ENCODE peak calls at places on chromosomes 5 and 9, in six cellular contexts. F is ELF-1; U is NCI-H1417 treated with DMSO at 0.1 percent for 48 hours; D is LoVo; P is amniotic epithelial cell; L is activated CD8-positive, alpha-beta memory T cell treated with anti-CD3 and anti-CD28 coated beads, Interleukin-2, amount 50 U/mL, for 4 hours. X is an unnamed sample.

GRCh38 chr5:91359957-91360609 is 23.0 kb downstream of the ARRDC3 start:
- DNase-seq in F (no peak), U (no peak), D (no peak), P (peak; percentile 80), L (no peak), X (no peak)

GRCh38 chr9:4287386-4287785 is 12.5 kb downstream of the GLIS3 start:
- DNase-seq in F (no peak), U (no peak), D (no peak), P (no peak), L (no peak), X (no peak)

GRCh38 chr5:42301349-42301748 is 121.9 kb upstream of the GHR start:
- DNase-seq in F (no peak), U (no peak), D (no peak), P (no peak), L (no peak), X (no peak)

GRCh38 chr9:19497276-19497675 is 88.5 kb downstream of the ACER2 start:
- DNase-seq in F (no peak), U (no peak), D (no peak), P (no peak), L (no peak), X (no peak)

GRCh38 chr9:118522093-118523028 is 818.2 kb downstream of the TLR4 start:
- DNase-seq in F (peak; percentile 70), U (no peak), D (peak; percentile 22), P (peak; percentile 70), L (no peak), X (no peak)

GRCh38 chr9:90999425-91000397 is 198.1 kb downstream of the SYK start:
- DNase-seq in F (no peak), U (no peak), D (no peak), P (no peak), L (no peak), X (no peak)

GRCh38 chr5:113171520-113171919 is 194.9 kb downstream of the DCP2 start:
- DNase-seq in F (no peak), U (no peak), D (no peak), P (no peak), L (no peak), X (no peak)

GRCh38 chr9:10260501-10260900 is 352.3 kb downstream of the PTPRD start:
- DNase-seq in F (no peak), U (no peak), D (no peak), P (no peak), L (no peak), X (no peak)

GRCh38 chr5:123371575-123372179 is 51.5 kb downstream of the CEP120 start:
- DNase-seq in F (peak; percentile 27), U (no peak), D (peak; percentile 15), P (peak; percentile 24), L (peak; percentile 33), X (no peak)

GRCh38 chr9:133758228-133758627 is 20.1 kb upstream of the SARDH start:
- DNase-seq in F (no peak), U (no peak), D (no peak), P (no peak), L (no peak), X (no peak)

GRCh38 chr9:93468763-93469456 is 15.5 kb upstream of the FAM120AOS start:
- DNase-seq in F (peak; percentile 10), U (no peak), D (peak; percentile 57), P (peak; percentile 50), L (no peak), X (no peak)

GRCh38 chr9:126057869-126058467 is 268.7 kb upstream of the MVB12B start:
- DNase-seq in F (no peak), U (peak; percentile 83), D (no peak), P (no peak), L (no peak), X (no peak)

GRCh38 chr5:7348168-7348802 is 47.7 kb upstream of the ADCY2 start:
- DNase-seq in F (no peak), U (no peak), D (no peak), P (no peak), L (no peak), X (no peak)

GRCh38 chr9:85142461-85143401 is 473.2 kb downstream of the NTRK2 start:
- DNase-seq in F (no peak), U (peak; percentile 12), D (no peak), P (no peak), L (no peak), X (peak; percentile 4)

GRCh38 chr9:134724231-134724911 is 82.8 kb downstream of the COL5A1 start:
- DNase-seq in F (peak; percentile 52), U (no peak), D (no peak), P (no peak), L (no peak), X (no peak)

GRCh38 chr9:1005043-1005667 is 28.7 kb downstream of the DMRT3 start:
- DNase-seq in F (peak; percentile 9), U (no peak), D (peak; percentile 20), P (peak; percentile 38), L (no peak), X (peak; percentile 24)

GRCh38 chr9:18595597-18595996 is 121.6 kb downstream of the ADAMTSL1 start:
- DNase-seq in F (no peak), U (no peak), D (no peak), P (no peak), L (no peak), X (no peak)

GRCh38 chr5:89929173-89929572 is 480.4 kb downstream of the CETN3 start:
- DNase-seq in F (no peak), U (no peak), D (no peak), P (no peak), L (no peak), X (peak; percentile 28)

GRCh38 chr5:167096816-167097215 is 1194.6 kb upstream of the WWC1 start:
- DNase-seq in F (peak; percentile 6), U (no peak), D (no peak), P (peak; percentile 84), L (no peak), X (no peak)

GRCh38 chr5:142816577-142816976 is 46.4 kb downstream of the ARHGAP26 start:
- DNase-seq in F (no peak), U (no peak), D (peak; percentile 71), P (peak; percentile 26), L (no peak), X (no peak)

X was measured in HCT116.